ENCODE peak calls at places on chromosomes 13 and 19, in seven cellular contexts. V is lower lobe of right lung; Y is A549; B is H9; C is CD8-positive, alpha-beta T cell; S is adrenal gland; P is lung. T is an unnamed sample. For H3K9me3, the result is how much of the 10 kb centered on the place peaks cover.

GRCh38 chr19:12647490-12648071 is 19.0 kb downstream of the MAN2B1 start:
- DNase-seq in V (peak), Y (no peak), B (peak), C (no peak), S (peak), P (peak), T (peak)

GRCh38 chr13:109370486-109370885 is 415.9 kb downstream of the IRS2 start:
- DNase-seq in V (no peak), Y (no peak), B (no peak), C (no peak), S (no peak), P (no peak), T (no peak)

GRCh38 chr19:13104848-13105646 is 2.4 kb upstream of the LYL1 start:
- DNase-seq in V (peak), Y (no peak), B (no peak), C (no peak), S (no peak), P (no peak), T (no peak)

GRCh38 chr13:33080962-33081655 is 64.9 kb downstream of the KL start:
- DNase-seq in V (no peak), Y (no peak), B (no peak), C (no peak), S (no peak), P (no peak), T (no peak)

GRCh38 chr13:27907139-27907787 is 12.5 kb upstream of the PDX1 start:
- DNase-seq in V (no peak), Y (no peak), B (no peak), C (no peak), S (no peak), P (no peak), T (no peak)

GRCh38 chr19:45999653-46000121 is 4.4 kb downstream of the CCDC61 start:
- DNase-seq in V (no peak), Y (no peak), B (peak), C (no peak), S (peak), P (no peak), T (no peak)

GRCh38 chr13:99150575-99151370 is 49.9 kb upstream of the UBAC2 start:
- DNase-seq in V (no peak), Y (peak), B (no peak), C (no peak), S (no peak), P (no peak), T (no peak)

GRCh38 chr13:73059460-73060250 is 850 bp downstream of the KLF5 start:
- DNase-seq in V (peak), Y (no peak), B (peak), C (peak), S (peak), P (peak), T (peak)

GRCh38 chr13:46751811-46752635 is 44.9 kb downstream of the ESD start:
- DNase-seq in V (no peak), Y (no peak), B (no peak), C (peak), S (no peak), P (no peak), T (peak)

DNA sequence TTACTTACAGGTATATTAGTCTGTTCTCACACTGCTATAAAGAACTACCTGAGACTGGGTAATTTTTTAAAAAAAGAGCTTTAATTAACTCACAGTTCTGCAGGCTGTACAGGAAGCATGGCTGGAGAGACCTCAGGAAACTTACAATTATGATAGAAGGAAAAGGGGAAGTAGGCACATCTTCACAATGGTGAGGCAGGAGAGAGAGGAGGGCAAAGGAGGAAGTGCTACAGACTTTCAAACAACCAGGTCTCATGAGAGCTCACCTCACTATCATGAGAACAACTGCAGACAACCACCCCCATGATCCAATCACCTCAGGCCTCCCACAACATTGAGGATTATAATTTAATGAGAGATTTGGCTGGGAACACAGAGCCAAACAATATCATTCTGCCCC is 511.7 kb downstream of the SLITRK6 start:
- DNase-seq in V (no peak), Y (no peak), B (no peak), C (no peak), S (no peak), P (no peak), T (no peak)
- H3K9me3 ChIP-seq in V (under half), Y (under half), B (under half), C (under half), S (under half), P (under half), T (under half)

GRCh38 chr13:114097504-114097892 is 34.9 kb downstream of the RASA3 start:
- DNase-seq in V (no peak), Y (no peak), B (no peak), C (no peak), S (peak), P (no peak), T (no peak)
- TF ChIP-seq CTCF in V (no peak), Y (no peak), B (no peak), C (no peak), S (no peak), P (no peak), T (no peak)

GRCh38 chr19:15683411-15683810 is 10.5 kb downstream of the CYP4F12 start:
- DNase-seq in V (no peak), Y (no peak), B (no peak), C (no peak), S (no peak), P (no peak), T (no peak)
- H3K9me3 ChIP-seq in V (under half), Y (under half), B (half or more), C (under half), S (under half), P (under half), T (under half)

DNA sequence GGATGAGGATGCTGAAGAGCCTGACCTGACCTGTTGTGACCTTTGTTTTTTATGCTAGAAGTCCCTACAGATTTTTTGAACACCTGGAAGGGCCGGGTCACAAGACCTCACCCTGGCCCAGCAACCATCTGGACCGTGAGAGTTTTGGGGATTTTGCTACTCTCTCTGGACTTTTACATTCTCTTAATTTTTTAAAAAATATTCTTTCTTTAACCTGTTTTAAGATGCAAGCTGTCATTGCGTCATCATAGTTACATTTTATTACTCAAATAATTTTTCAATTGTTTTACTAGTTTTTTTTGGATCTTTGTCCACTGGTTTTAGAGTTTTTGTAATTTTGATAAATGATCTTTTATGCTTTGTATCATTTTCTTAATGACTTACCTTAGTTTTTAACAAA is 7.5 kb downstream of the DKKL1 start:
- DNase-seq in V (no peak), Y (no peak), B (no peak), C (no peak), S (no peak), P (no peak), T (no peak)
- TF ChIP-seq CTCF in V (no peak), Y (no peak), B (no peak), C (no peak), S (no peak), P (no peak), T (no peak)

DNA sequence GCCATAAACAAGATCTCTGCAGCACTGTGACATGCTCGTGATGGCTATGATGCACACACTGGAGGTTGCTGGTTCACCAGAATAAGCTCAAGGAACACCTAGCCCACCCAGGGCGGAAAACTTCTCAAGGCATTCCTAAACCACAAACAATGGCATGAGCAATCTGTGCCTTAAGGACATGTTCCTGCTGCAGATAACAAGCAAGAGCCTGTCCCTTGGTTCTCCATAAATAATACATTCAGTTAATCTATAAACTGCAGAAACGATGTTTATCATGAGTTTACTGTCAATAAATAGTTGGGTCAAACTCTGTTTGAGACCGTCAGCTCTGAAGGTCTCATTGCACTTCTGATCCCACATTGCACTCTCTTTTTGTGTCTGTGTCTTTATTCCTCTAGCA is 18.6 kb upstream of the ZNF266 start:
- DNase-seq in V (no peak), Y (no peak), B (no peak), C (no peak), S (no peak), P (no peak), T (no peak)
- H3K9me3 ChIP-seq in V (half or more), Y (under half), B (half or more), C (under half), S (under half), P (under half), T (half or more)

GRCh38 chr19:52603558-52604207 is 33.6 kb downstream of the ZNF701 start:
- DNase-seq in V (no peak), Y (no peak), B (no peak), C (no peak), S (no peak), P (no peak), T (no peak)

GRCh38 chr19:52599241-52599640 is 29.2 kb downstream of the ZNF701 start:
- DNase-seq in V (no peak), Y (no peak), B (no peak), C (no peak), S (no peak), P (no peak), T (no peak)

GRCh38 chr19:52602931-52603330 is 32.8 kb downstream of the ZNF701 start:
- DNase-seq in V (no peak), Y (no peak), B (no peak), C (no peak), S (no peak), P (no peak), T (no peak)

GRCh38 chr19:52600639-52601024 is 30.5 kb downstream of the ZNF701 start:
- DNase-seq in V (peak), Y (no peak), B (no peak), C (peak), S (no peak), P (no peak), T (peak)

DNA sequence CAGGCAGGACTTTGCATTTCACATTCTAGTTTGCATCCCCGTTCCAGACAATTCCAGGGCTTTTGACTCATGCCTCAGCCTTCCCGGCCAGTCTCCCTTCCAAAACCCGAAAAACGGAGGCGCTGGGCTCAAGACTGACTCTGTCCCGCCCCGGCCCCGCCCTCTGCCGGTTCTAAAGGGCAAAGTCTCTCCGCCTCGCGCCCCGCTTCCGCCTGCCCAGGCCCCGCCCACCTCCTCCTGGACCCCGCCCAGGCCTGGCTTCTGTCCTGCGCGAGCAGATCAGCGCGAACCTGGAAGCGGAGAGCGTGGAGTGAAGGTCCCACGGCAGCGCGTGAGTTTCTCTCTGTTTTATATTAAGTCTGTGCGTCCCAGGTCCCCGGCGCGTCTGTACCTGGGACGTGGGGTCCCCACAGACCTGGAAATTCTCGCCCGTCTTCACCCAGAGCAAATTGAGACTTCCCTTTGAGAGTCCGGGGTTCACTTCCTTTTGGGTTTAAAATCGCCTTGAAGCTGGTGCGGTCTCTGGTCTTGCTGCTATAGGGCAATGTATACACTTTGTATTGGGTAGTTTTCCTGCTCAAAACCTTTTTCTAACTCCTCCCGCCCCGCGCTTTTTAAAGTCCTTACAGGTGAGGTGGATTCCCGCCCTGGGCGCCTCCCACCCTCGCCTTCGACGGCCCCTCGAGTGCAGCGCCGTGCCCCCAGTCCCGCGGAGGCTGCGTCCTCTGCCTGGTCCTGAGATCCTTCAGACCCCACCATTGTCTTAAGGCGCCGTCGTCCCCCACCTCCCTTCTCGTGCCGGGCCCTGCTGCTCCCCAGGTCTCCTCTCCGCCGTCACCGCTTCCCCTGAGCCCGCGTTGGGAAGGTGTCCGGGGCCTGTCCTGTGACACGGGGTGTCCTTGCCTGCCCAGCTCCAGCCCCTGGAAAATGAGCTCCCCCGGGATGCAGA is 31.2 kb downstream of the ZNF701 start:
- DNase-seq in V (peak), Y (no peak), B (peak), C (peak), S (peak), P (peak), T (peak)
- TF ChIP-seq CTCF in V (peak), Y (no peak), B (peak), C (peak), S (peak), P (peak), T (peak)

DNA sequence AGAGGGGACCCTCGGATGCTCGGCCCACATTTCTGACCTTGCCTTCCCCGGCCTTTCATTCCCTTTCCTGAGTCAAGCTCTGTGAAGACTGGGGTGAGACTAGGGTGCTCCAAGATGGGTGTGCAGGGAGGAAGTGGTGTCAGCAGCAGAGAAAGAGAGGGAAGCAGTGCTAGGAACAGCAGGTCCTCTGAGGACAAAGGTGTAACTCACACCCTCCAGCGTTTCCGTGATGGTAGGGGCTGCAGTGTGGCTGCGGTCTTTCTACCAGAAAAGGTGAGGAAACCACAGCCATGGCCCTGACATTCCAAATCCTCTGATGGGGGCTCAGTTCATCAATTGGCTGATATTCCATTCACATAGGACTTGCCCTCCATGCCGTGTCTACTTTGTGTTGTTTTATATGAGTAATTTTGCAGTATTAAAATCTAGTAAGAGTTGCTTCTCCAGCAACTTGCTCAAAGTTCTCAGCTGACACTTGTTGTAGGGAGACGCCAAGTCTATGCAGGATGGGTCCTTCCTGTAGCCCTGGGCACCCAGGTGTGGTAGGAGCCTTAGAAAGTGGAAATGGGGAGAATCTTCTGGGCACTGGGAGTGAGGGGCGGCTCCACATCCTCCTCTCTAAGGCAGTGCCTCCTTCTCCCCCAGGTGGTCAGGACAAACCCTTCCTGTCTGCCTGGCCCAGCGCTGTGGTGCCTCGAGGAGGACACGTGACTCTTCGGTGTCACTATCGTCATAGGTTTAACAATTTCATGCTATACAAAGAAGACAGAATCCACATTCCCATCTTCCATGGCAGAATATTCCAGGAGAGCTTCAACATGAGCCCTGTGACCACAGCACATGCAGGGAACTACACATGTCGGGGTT is 1.6 kb downstream of the KIR3DL1 start:
- DNase-seq in V (no peak), Y (no peak), B (no peak), C (no peak), S (no peak), P (no peak), T (no peak)
- H3K9me3 ChIP-seq in V (under half), Y (under half), B (half or more), C (under half), S (under half), P (under half), T (under half)

GRCh38 chr13:80339841-80340642 is 884 bp downstream of the SPRY2 start:
- DNase-seq in V (peak), Y (no peak), B (no peak), C (no peak), S (peak), P (peak), T (no peak)

GRCh38 chr13:80342541-80343371 is 1.8 kb upstream of the SPRY2 start:
- DNase-seq in V (peak), Y (no peak), B (peak), C (peak), S (peak), P (peak), T (peak)

GRCh38 chr13:80340643-80341097 is 256 bp downstream of the SPRY2 start:
- DNase-seq in V (peak), Y (no peak), B (no peak), C (no peak), S (peak), P (peak), T (no peak)

GRCh38 chr13:80341771-80342271 is 895 bp upstream of the SPRY2 start:
- DNase-seq in V (peak), Y (no peak), B (peak), C (no peak), S (peak), P (peak), T (no peak)

GRCh38 chr13:80341098-80341701 is at the start of gene SPRY2:
- DNase-seq in V (peak), Y (peak), B (peak), C (no peak), S (peak), P (peak), T (no peak)
- TF ChIP-seq CTCF in V (peak), Y (peak), B (no peak), C (no peak), S (no peak), P (no peak), T (no peak)

GRCh38 chr13:19962894-19963293 is 4.4 kb downstream of the ZMYM2 start:
- DNase-seq in V (no peak), Y (no peak), B (no peak), C (no peak), S (no peak), P (no peak), T (no peak)

GRCh38 chr13:19961924-19962323 is 3.4 kb downstream of the ZMYM2 start:
- DNase-seq in V (no peak), Y (no peak), B (no peak), C (no peak), S (no peak), P (no peak), T (no peak)

GRCh38 chr13:19960673-19961015 is 2.1 kb downstream of the ZMYM2 start:
- DNase-seq in V (no peak), Y (no peak), B (no peak), C (no peak), S (no peak), P (no peak), T (no peak)

GRCh38 chr13:19959831-19960672 is 1.5 kb downstream of the ZMYM2 start:
- DNase-seq in V (peak), Y (peak), B (peak), C (peak), S (peak), P (peak), T (peak)

DNA sequence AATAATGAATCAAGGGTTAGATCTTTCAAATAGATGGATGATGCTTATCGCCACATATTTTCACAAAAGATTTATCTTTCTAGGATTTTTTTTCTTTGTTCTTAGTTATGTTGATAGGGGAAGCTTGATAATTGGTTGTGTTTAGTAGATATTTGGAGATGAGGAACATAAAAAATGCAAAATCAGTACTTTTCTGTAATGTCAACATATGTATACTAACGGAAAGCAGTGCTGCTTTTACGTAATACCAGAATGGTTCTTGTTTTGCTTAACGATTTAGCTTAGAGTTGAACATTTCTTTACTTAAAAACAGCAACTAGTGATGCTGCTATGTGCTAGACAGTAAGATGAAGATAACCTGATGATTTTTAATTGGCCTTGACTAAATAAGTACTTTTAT is 3.0 kb downstream of the ZMYM2 start:
- DNase-seq in V (no peak), Y (no peak), B (no peak), C (no peak), S (no peak), P (no peak), T (no peak)
- H3K9me3 ChIP-seq in V (under half), Y (under half), B (under half), C (under half), S (under half), P (under half), T (under half)